ENCODE peak calls at places on chromosomes 4 and X, in nine cellular contexts. S is A549, Y is endothelial cell of umbilical vein, X is heart left ventricle, B is HepG2, Q is prostate gland, C is ovary, F is H54, Z is upper lobe of left lung. O is an unnamed sample.

GRCh38 chr4:176782794-176783193 is 9.9 kb downstream of the VEGFC start:
- DNase-seq in S (no peak), Y (peak), X (no peak), B (no peak), Q (no peak), C (no peak), F (no peak), Z (no peak), O (no peak)

GRCh38 chrX:107483976-107484726 is 34.7 kb downstream of the FRMPD3 start:
- DNase-seq in S (no peak), Y (no peak), X (no peak), B (no peak), Q (no peak), C (peak), F (no peak), Z (no peak), O (no peak)

GRCh38 chr4:1512738-1513660 is 106.8 kb upstream of the NKX1-1 start:
- DNase-seq in S (peak), Y (peak), X (peak), B (peak), Q (peak), C (peak), F (no peak), Z (peak), O (peak)

GRCh38 chr4:82357640-82358039 is 16.2 kb downstream of the HNRNPD start:
- DNase-seq in S (no peak), Y (no peak), X (no peak), B (no peak), Q (no peak), C (no peak), F (no peak), Z (no peak), O (no peak)

GRCh38 chrX:144732588-144732987 is 514.7 kb upstream of the SPANXN1 start:
- DNase-seq in S (no peak), Y (no peak), X (no peak), B (no peak), Q (no peak), C (no peak), F (peak), Z (no peak), O (no peak)

GRCh38 chr4:60989141-60989540 is 211.0 kb upstream of the ADGRL3 start:
- DNase-seq in S (no peak), Y (no peak), X (no peak), B (no peak), Q (no peak), C (no peak), F (no peak), Z (no peak), O (no peak)

GRCh38 chr4:4880492-4880891 is 21.0 kb downstream of the MSX1 start:
- DNase-seq in S (no peak), Y (no peak), X (no peak), B (no peak), Q (no peak), C (no peak), F (no peak), Z (no peak), O (no peak)

GRCh38 chr4:15420642-15421041 is 7.2 kb upstream of the C1QTNF7 start:
- DNase-seq in S (no peak), Y (no peak), X (no peak), B (no peak), Q (no peak), C (peak), F (no peak), Z (no peak), O (no peak)

GRCh38 chr4:123096038-123096437 is 173.6 kb upstream of the NUDT6 start:
- DNase-seq in S (no peak), Y (no peak), X (no peak), B (peak), Q (no peak), C (no peak), F (no peak), Z (no peak), O (peak)

GRCh38 chr4:94603170-94603747 is 151.5 kb downstream of the PDLIM5 start:
- DNase-seq in S (no peak), Y (peak), X (no peak), B (no peak), Q (no peak), C (no peak), F (no peak), Z (no peak), O (no peak)

GRCh38 chrX:154348114-154348531 is 26.3 kb downstream of the FLNA start:
- DNase-seq in S (no peak), Y (no peak), X (no peak), B (no peak), Q (no peak), C (no peak), F (no peak), Z (no peak), O (no peak)
- TF ChIP-seq POLR2A in S (no peak), Y (no peak), X (no peak), B (no peak), Q (no peak), C (no peak), F (no peak), Z (no peak), O (no peak)

GRCh38 chr4:139099366-139099982 is 77.5 kb downstream of the ELF2 start:
- DNase-seq in S (peak), Y (peak), X (no peak), B (peak), Q (peak), C (peak), F (peak), Z (peak), O (peak)
- TF ChIP-seq POLR2A in S (no peak), Y (no peak), X (no peak), B (no peak), Q (no peak), C (no peak), F (no peak), Z (no peak), O (no peak)

GRCh38 chrX:49075347-49075746 is 1.5 kb upstream of the PRAF2 start:
- DNase-seq in S (no peak), Y (no peak), X (no peak), B (no peak), Q (no peak), C (no peak), F (no peak), Z (no peak), O (peak)

GRCh38 chrX:49071877-49072711 is 1.7 kb downstream of the PRAF2 start:
- DNase-seq in S (no peak), Y (peak), X (peak), B (no peak), Q (peak), C (peak), F (no peak), Z (peak), O (peak)

GRCh38 chrX:49070988-49071387 is 2.8 kb downstream of the PRAF2 start:
- DNase-seq in S (no peak), Y (no peak), X (no peak), B (no peak), Q (no peak), C (no peak), F (no peak), Z (no peak), O (no peak)

GRCh38 chrX:49072712-49073095 is 1.1 kb downstream of the PRAF2 start:
- DNase-seq in S (no peak), Y (no peak), X (no peak), B (no peak), Q (no peak), C (no peak), F (no peak), Z (no peak), O (no peak)

DNA sequence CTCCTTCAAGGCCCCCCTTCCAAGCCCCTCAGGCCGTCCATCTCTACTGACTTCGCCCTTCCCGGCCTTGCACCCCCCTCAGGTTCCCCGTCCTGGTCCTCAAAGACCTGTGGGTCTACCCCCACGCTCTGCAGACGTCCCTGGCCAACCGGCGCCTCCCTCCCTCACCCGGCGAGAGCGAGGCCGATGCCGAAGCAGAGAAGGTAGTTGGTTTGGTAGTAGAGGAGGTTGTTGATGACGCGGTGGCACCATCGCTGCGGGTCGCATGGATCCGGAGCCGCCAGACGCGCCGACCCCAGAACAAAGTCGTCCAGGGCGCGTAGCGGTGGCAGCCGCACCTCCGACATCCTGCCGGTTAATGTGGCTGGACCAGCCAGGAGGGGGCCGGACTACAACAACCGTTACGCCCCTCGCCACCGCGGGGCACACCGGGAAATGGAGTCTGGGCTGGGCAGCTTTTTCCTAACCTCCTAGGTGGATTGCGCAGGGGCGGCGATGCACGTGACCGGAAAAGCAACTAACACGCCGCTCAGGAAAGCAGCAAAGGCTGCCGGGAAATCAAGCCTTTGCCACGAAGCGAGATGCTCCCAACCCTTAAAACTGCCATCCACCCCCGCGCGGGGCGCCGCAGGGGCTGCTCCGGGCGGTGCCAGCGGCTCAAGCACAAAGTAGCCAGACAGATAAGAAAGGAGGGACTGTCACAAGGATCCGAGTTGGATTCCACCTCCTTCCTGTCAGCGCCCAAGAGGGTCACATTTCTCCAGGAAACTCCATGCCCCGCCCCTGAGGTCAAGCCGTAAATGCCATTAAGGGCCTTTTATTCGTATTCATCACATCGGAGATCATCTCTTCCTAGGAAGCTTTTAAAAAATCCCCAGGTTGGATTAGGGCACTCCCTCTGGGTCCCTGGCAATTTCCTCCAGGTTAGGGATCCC is at the start of gene PRAF2:
- DNase-seq in S (peak), Y (peak), X (peak), B (no peak), Q (peak), C (peak), F (peak), Z (peak), O (peak)
- TF ChIP-seq POLR2A in S (peak), Y (peak), X (peak), B (no peak), Q (peak), C (no peak), F (peak), Z (peak), O (peak)

GRCh38 chrX:71070531-71070930 is 2.4 kb upstream of the SNX12 start:
- DNase-seq in S (no peak), Y (no peak), X (no peak), B (no peak), Q (no peak), C (no peak), F (no peak), Z (no peak), O (peak)

GRCh38 chrX:71067079-71067478 is 1.1 kb downstream of the SNX12 start:
- DNase-seq in S (no peak), Y (no peak), X (no peak), B (no peak), Q (no peak), C (no peak), F (no peak), Z (no peak), O (no peak)

GRCh38 chrX:71067727-71068051 is 445 bp downstream of the SNX12 start:
- DNase-seq in S (no peak), Y (no peak), X (no peak), B (no peak), Q (no peak), C (no peak), F (no peak), Z (no peak), O (no peak)

GRCh38 chrX:71068052-71068918 is at the start of gene SNX12:
- DNase-seq in S (peak), Y (peak), X (peak), B (peak), Q (peak), C (peak), F (peak), Z (peak), O (peak)
- TF ChIP-seq POLR2A in S (peak), Y (peak), X (peak), B (peak), Q (peak), C (peak), F (peak), Z (no peak), O (peak)

GRCh38 chr4:11624370-11624769 is 195.7 kb upstream of the HS3ST1 start:
- DNase-seq in S (no peak), Y (no peak), X (no peak), B (no peak), Q (no peak), C (no peak), F (no peak), Z (no peak), O (no peak)

GRCh38 chr4:11623726-11624037 is 195.0 kb upstream of the HS3ST1 start:
- DNase-seq in S (peak), Y (peak), X (no peak), B (no peak), Q (peak), C (no peak), F (no peak), Z (peak), O (no peak)

GRCh38 chr4:11622961-11623725 is 194.4 kb upstream of the HS3ST1 start:
- DNase-seq in S (no peak), Y (no peak), X (no peak), B (no peak), Q (no peak), C (no peak), F (no peak), Z (no peak), O (no peak)

GRCh38 chr4:11626046-11626445 is 197.4 kb upstream of the HS3ST1 start:
- DNase-seq in S (no peak), Y (no peak), X (no peak), B (no peak), Q (no peak), C (no peak), F (no peak), Z (no peak), O (no peak)

GRCh38 chr4:11625206-11625605 is 196.5 kb upstream of the HS3ST1 start:
- DNase-seq in S (no peak), Y (peak), X (peak), B (no peak), Q (no peak), C (no peak), F (no peak), Z (no peak), O (no peak)
- TF ChIP-seq POLR2A in S (no peak), Y (no peak), X (no peak), B (no peak), Q (no peak), C (no peak), F (no peak), Z (no peak), O (no peak)

GRCh38 chrX:102599084-102599949 is at the start of gene ARMCX5:
- DNase-seq in S (peak), Y (peak), X (peak), B (peak), Q (peak), C (peak), F (peak), Z (peak), O (peak)
- TF ChIP-seq POLR2A in S (peak), Y (peak), X (peak), B (peak), Q (no peak), C (peak), F (peak), Z (no peak), O (peak)

GRCh38 chrX:153956044-153956907 is 11.8 kb upstream of the RENBP start:
- DNase-seq in S (no peak), Y (no peak), X (peak), B (no peak), Q (no peak), C (no peak), F (no peak), Z (no peak), O (no peak)
- TF ChIP-seq POLR2A in S (no peak), Y (no peak), X (no peak), B (no peak), Q (no peak), C (no peak), F (no peak), Z (no peak), O (no peak)

O was measured in erythroblast.